ENCODE peak calls at places on chromosomes 3 and 15, in nine cellular contexts. Z is ovary, L is stomach, J is K562, U is esophagus muscularis mucosa, I is A549, D is suprapubic skin, G is H1, W is transverse colon. C is an unnamed sample.

GRCh38 chr3:134483195-134483890 is 2.4 kb downstream of the ANAPC13 start:
- DNase-seq in U (no peak), Z (no peak), D (no peak), W (no peak), G (no peak), L (no peak), I (no peak), J (no peak), C (no peak)

GRCh38 chr15:33852570-33852969 is 115.7 kb upstream of the CHRM5 start:
- DNase-seq in J (no peak), D (no peak), L (no peak), Z (no peak), G (no peak), I (peak; percentile 14), W (no peak), U (no peak), C (no peak)

GRCh38 chr15:66486887-66487286 is 10.7 kb downstream of the SNAPC5 start:
- DNase-seq in Z (no peak), G (no peak), U (no peak), W (no peak), L (no peak), J (no peak), D (no peak), I (no peak), C (no peak)

GRCh38 chr3:29430558-29430971 is 149.7 kb downstream of the RBMS3 start:
- DNase-seq in Z (no peak), L (no peak), J (no peak), W (no peak), U (no peak), D (no peak), G (no peak), I (peak; percentile 9), C (no peak)

GRCh38 chr3:51386159-51386851 is 1.2 kb downstream of the MANF start:
- DNase-seq in G (peak; percentile 23), D (no peak), J (no peak), Z (no peak), L (no peak), W (no peak), I (no peak), U (no peak), C (no peak)

GRCh38 chr3:61938878-61939549 is 377.6 kb downstream of the PTPRG start:
- DNase-seq in U (peak; percentile 10), J (no peak), W (no peak), G (no peak), D (no peak), Z (no peak), L (no peak), I (no peak), C (no peak)

GRCh38 chr3:20836801-20837200 is 650.8 kb upstream of the SGO1 start:
- DNase-seq in Z (no peak), L (no peak), U (no peak), D (no peak), G (no peak), W (no peak), I (no peak), J (no peak), C (no peak)

GRCh38 chr15:92384391-92384790 is 9.3 kb upstream of the ST8SIA2 start:
- DNase-seq in I (no peak), U (no peak), G (no peak), J (no peak), W (no peak), Z (no peak), D (no peak), L (no peak), C (no peak)

GRCh38 chr3:49805367-49805782 is 2.3 kb downstream of the INKA1 start:
- DNase-seq in Z (peak; percentile 85), J (no peak), I (no peak), W (peak; percentile 50), U (no peak), L (peak; percentile 83), G (no peak), D (peak; percentile 91), C (peak; percentile 94)

GRCh38 chr3:143597774-143598652 is 250.3 kb downstream of the SLC9A9 start:
- DNase-seq in U (peak; percentile 39), G (no peak), D (no peak), L (no peak), Z (no peak), W (no peak), J (no peak), I (peak; percentile 10), C (no peak)

GRCh38 chr3:15206662-15207576 is 873 bp downstream of the CAPN7 start:
- DNase-seq in U (no peak), J (peak; percentile 59), Z (no peak), D (no peak), G (no peak), L (peak; percentile 32), I (peak; percentile 43), W (peak; percentile 36), C (peak; percentile 74)

GRCh38 chr3:185527364-185527763 is 25.0 kb downstream of the LIPH start:
- DNase-seq in Z (no peak), D (peak; percentile 43), I (peak; percentile 38), L (peak; percentile 52), J (no peak), W (no peak), U (no peak), G (no peak), C (no peak)

GRCh38 chr3:123705886-123706285 is 121.0 kb upstream of the HACD2 start:
- DNase-seq in L (no peak), W (no peak), U (no peak), I (no peak), G (no peak), J (no peak), D (no peak), Z (no peak), C (no peak)

GRCh38 chr15:85282504-85283115 is 97.8 kb upstream of the AKAP13 start:
- DNase-seq in U (no peak), J (no peak), G (no peak), I (no peak), Z (no peak), D (no peak), W (no peak), L (no peak), C (no peak)

GRCh38 chr15:77808077-77808476 is 175.4 kb upstream of the LINGO1 start:
- DNase-seq in W (no peak), Z (no peak), J (no peak), D (no peak), L (no peak), G (no peak), I (no peak), U (no peak), C (no peak)

GRCh38 chr15:82851331-82851850 is 42.0 kb downstream of the WHAMM start:
- DNase-seq in J (no peak), L (peak; percentile 8), Z (no peak), G (no peak), W (no peak), I (no peak), D (no peak), U (peak; percentile 37), C (peak; percentile 15)

GRCh38 chr3:40920041-40920440 is 279.3 kb upstream of the CTNNB1 start:
- DNase-seq in J (no peak), G (no peak), Z (no peak), W (no peak), D (no peak), L (no peak), I (no peak), U (no peak), C (no peak)

GRCh38 chr15:51883436-51883835 is 54.0 kb downstream of the TMOD3 start:
- DNase-seq in L (no peak), G (no peak), Z (no peak), U (no peak), D (no peak), I (no peak), W (no peak), J (no peak), C (no peak)

GRCh38 chr15:74319596-74320357 is 47.7 kb downstream of the CYP11A1 start:
- DNase-seq in D (no peak), J (no peak), U (no peak), G (no peak), Z (peak; percentile 67), W (no peak), L (no peak), I (no peak), C (no peak)

DNA sequence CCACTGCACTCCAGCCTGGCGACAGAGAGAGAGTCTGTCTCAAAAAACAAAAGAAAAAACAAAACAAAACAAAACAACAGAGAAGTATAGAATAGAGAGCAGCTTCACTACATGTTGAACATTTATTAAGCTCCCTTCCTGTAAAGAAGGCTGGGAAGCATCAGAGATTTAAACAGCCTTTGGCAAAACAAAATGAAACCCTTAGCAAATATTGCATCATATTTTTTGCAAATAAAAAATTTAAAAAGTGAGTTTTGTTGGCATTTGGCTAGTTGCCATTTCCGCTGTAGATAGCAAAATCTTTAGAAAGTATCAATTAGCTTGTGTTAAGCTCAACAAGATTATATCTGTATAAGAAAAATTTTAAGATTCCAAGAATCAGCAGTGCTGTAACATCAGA is 151.2 kb downstream of the SERPINI1 start:
- DNase-seq in D (no peak), L (no peak), G (no peak), Z (no peak), U (no peak), J (no peak), I (no peak), W (no peak), C (no peak)
- TF ChIP-seq EP300 in D (no peak), L (no peak), G (no peak), Z (no peak), U (no peak), J (no peak), I (no peak), W (no peak), C (no peak)

GRCh38 chr3:197520311-197521276 is 35.2 kb downstream of the BDH1 start:
- DNase-seq in I (peak; percentile 91), W (peak; percentile 88), G (peak; percentile 68), D (no peak), Z (no peak), L (peak; percentile 78), J (peak; percentile 65), U (no peak), C (no peak)
- TF ChIP-seq EP300 in I (no peak), W (no peak), G (no peak), D (no peak), Z (no peak), L (no peak), J (no peak), U (no peak), C (no peak)

DNA sequence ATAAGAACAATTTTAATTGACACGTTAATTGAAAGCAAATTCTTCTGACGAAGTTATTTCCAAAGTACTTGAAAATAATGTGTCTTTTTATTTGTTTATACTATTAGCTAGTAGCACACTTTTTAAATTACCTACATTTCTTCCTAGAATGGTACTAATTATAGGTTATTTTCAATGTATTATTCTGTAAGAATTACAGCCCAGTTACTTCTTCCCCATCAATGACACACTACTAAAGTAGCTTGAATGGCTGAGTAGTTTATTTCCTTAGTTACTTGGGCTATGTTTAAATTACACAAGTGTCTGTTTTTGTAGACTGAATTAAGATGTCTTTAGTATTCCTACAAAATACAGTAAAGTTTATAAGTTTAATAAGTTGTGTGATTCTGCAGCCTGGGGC is 217.6 kb upstream of the IL12A start:
- DNase-seq in L (no peak), W (no peak), J (no peak), I (no peak), U (no peak), D (no peak), G (no peak), Z (no peak), C (no peak)
- TF ChIP-seq EP300 in L (no peak), W (no peak), J (no peak), I (no peak), U (no peak), D (no peak), G (no peak), Z (no peak), C (no peak)

DNA sequence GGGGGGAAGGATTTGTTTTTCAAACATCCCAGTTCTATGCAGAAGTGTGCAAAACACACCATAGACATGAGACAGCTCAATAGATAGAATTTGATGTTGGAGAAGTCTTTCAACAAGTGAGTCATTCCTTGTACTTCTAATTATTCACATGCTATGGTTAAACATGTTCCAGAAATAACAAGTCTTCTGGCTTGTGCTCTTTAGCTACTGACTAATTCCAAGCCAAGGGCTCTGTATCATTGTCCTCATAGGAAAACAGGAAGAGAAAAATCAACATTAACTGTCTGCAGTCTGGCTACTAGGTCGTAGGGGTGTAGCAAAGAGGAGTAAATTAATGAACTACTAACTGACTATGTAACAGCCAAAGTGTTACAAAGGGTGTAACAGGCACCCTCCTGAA is 25.8 kb downstream of the LDHAL6B start:
- DNase-seq in J (no peak), G (no peak), D (no peak), U (peak; percentile 42), Z (no peak), I (no peak), W (no peak), L (no peak), C (no peak)
- TF ChIP-seq EP300 in J (no peak), G (no peak), D (no peak), U (no peak), Z (no peak), I (no peak), W (no peak), L (no peak), C (no peak)

C was measured in sigmoid colon.